ENCODE peak calls at places on chromosomes 3 and 15, in seven cellular contexts. O is neural crest cell; A is fibroblast of the aortic adventitia; I is iPS-NIHi11; D is right cardiac atrium; U is dorsolateral prefrontal cortex; V is effector memory CD4-positive, alpha-beta T cell. S is an unnamed sample.

GRCh38 chr3:72017935-72018334 is 233.0 kb upstream of the PROK2 start:
- DNase-seq in O (no peak), A (no peak), I (no peak), D (no peak), U (no peak), V (no peak), S (no peak)

GRCh38 chr15:91855684-91856553 is 2.4 kb downstream of the SLCO3A1 start:
- DNase-seq in O (no peak), A (no peak), I (peak; percentile 61), D (no peak), U (peak; percentile 64), V (no peak), S (no peak)

GRCh38 chr3:98977520-98977919 is 76.0 kb upstream of the DCBLD2 start:
- DNase-seq in O (no peak), A (peak; percentile 90), I (no peak), D (no peak), U (no peak), V (no peak), S (no peak)

GRCh38 chr3:119555309-119555735 is 4.1 kb downstream of the CD80 start:
- DNase-seq in O (no peak), A (no peak), I (no peak), D (no peak), U (no peak), V (no peak), S (no peak)

GRCh38 chr3:186025161-186025560 is 83.7 kb downstream of the ETV5 start:
- DNase-seq in O (no peak), A (peak; percentile 65), I (no peak), D (no peak), U (peak; percentile 52), V (no peak), S (no peak)

GRCh38 chr15:47013446-47013845 is 703.9 kb upstream of the SEMA6D start:
- DNase-seq in O (no peak), A (no peak), I (no peak), D (no peak), U (no peak), V (no peak), S (no peak)

GRCh38 chr3:148554367-148554766 is 143.3 kb upstream of the AGTR1 start:
- DNase-seq in O (no peak), A (no peak), I (no peak), D (no peak), U (no peak), V (no peak), S (no peak)

GRCh38 chr15:57861039-57861638 is 154.6 kb downstream of the POLR2M start:
- DNase-seq in O (peak; percentile 46), A (peak; percentile 85), I (peak; percentile 54), D (no peak), U (no peak), V (no peak), S (no peak)

GRCh38 chr3:55903680-55904079 is 416.6 kb upstream of the WNT5A start:
- DNase-seq in O (no peak), A (no peak), I (no peak), D (no peak), U (no peak), V (no peak), S (no peak)

GRCh38 chr15:99721104-99721778 is 12.0 kb downstream of the LYSMD4 start:
- DNase-seq in O (no peak), A (no peak), I (no peak), D (no peak), U (no peak), V (no peak), S (no peak)